ENCODE peak calls at places on chromosomes 4 and X, in four cellular contexts. One of them, this sample, is unnamed.

GRCh38 chr4:13678186-13678924 is 50.8 kb upstream of the BOD1L1 start:
- DNase-seq in B cell: no peak
- DNase-seq in AG10803: no peak
- DNase-seq in esophagus squamous epithelium: no peak
- DNase-seq in this sample: no peak

GRCh38 chr4:116942315-116942714 is 143.1 kb downstream of the TRAM1L1 start:
- DNase-seq in B cell: no peak
- DNase-seq in esophagus squamous epithelium: no peak
- DNase-seq in AG10803: no peak
- DNase-seq in this sample: no peak

GRCh38 chr4:8507624-8508023 is 67.0 kb downstream of the TRMT44 start:
- DNase-seq in AG10803: peak
- DNase-seq in esophagus squamous epithelium: no peak
- DNase-seq in B cell: no peak
- DNase-seq in this sample: no peak

GRCh38 chrX:22164770-22165388 is 107.8 kb upstream of the CBLL2 start:
- DNase-seq in B cell: no peak
- DNase-seq in AG10803: peak
- DNase-seq in esophagus squamous epithelium: no peak
- DNase-seq in this sample: no peak

GRCh38 chr4:75634951-75635350 is 4.6 kb upstream of the CDKL2 start:
- DNase-seq in esophagus squamous epithelium: no peak
- DNase-seq in B cell: no peak
- DNase-seq in AG10803: peak
- DNase-seq in this sample: no peak

GRCh38 chr4:123300222-123300621 is 96.4 kb upstream of the SPRY1 start:
- DNase-seq in AG10803: no peak
- DNase-seq in B cell: no peak
- DNase-seq in esophagus squamous epithelium: no peak
- DNase-seq in this sample: no peak

GRCh38 chrX:20231598-20231997 is 35.1 kb downstream of the RPS6KA3 start:
- DNase-seq in esophagus squamous epithelium: no peak
- DNase-seq in B cell: no peak
- DNase-seq in AG10803: peak
- DNase-seq in this sample: no peak

GRCh38 chr4:10108818-10109783 is 7.5 kb downstream of the WDR1 start:
- DNase-seq in esophagus squamous epithelium: no peak
- DNase-seq in AG10803: no peak
- DNase-seq in B cell: no peak
- DNase-seq in this sample: no peak

DNA sequence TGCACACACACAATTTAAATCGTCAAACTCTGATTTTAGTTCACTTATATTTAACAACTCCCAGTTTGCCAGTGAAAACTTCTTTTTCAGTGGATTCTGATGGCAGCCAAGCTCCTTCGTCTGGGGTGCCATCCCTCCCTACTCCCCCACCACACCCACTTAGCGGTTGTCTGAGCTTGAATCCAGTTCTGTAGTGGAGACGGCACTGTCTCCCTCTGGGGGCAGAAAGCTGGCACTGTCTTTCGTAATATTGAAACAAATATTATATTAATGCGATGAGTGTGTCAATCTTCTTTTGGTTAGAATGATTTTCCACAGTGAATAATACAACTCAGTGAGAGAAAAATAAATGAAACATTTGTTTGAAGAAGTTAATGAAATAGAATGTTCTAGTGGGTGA is 5.4 kb downstream of the MEPE start:
- DNase-seq in AG10803: no peak
- DNase-seq in B cell: no peak
- DNase-seq in esophagus squamous epithelium: no peak
- DNase-seq in this sample: no peak
- TF ChIP-seq CTCF in AG10803: peak
- TF ChIP-seq CTCF in B cell: no peak
- TF ChIP-seq CTCF in esophagus squamous epithelium: peak
- TF ChIP-seq CTCF in this sample: peak

GRCh38 chr4:89836031-89836777 is 757 bp downstream of the SNCA start:
- DNase-seq in AG10803: no peak
- DNase-seq in B cell: no peak
- DNase-seq in esophagus squamous epithelium: no peak
- DNase-seq in this sample: peak

GRCh38 chr4:89839558-89839957 is 2.6 kb upstream of the SNCA start:
- DNase-seq in AG10803: no peak
- DNase-seq in esophagus squamous epithelium: no peak
- DNase-seq in B cell: no peak
- DNase-seq in this sample: no peak

GRCh38 chr4:89838005-89838404 is 1.0 kb upstream of the SNCA start:
- DNase-seq in B cell: no peak
- DNase-seq in esophagus squamous epithelium: no peak
- DNase-seq in AG10803: no peak
- DNase-seq in this sample: peak

GRCh38 chr4:89836897-89837384 is at the start of gene SNCA:
- DNase-seq in AG10803: no peak
- DNase-seq in B cell: no peak
- DNase-seq in esophagus squamous epithelium: no peak
- DNase-seq in this sample: peak

DNA sequence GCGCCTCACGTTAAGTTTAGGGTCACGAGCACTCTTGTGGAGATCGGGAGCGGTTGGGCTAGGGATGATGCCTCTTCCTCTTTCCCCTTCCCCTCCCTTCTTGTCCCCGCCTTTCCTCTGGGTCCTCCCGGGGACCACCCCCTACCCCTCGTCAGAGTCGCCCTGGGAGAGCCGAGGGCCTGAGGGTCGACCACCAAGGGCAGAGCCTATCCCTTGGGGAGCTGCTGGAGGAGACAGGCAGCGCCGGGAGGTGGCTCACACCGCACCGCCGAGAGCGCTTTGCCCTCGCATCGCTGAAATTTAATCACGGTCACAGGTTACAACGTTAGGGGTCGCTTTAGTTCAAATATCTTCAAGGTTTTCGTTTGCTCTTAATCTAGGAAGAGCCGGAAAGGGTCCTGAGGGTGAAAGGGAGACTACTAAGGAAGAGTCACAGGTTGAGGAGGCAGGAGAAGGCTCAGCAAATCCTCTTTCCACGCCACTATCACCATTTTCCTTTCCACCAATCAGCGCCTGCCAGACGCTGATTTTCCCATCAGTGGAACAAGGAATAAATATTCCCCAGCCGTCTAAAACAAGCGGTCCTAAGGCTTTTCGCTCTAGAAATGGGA is 529 bp upstream of the SNCA start:
- DNase-seq in esophagus squamous epithelium: no peak
- DNase-seq in B cell: no peak
- DNase-seq in AG10803: no peak
- DNase-seq in this sample: peak
- TF ChIP-seq CTCF in esophagus squamous epithelium: no peak
- TF ChIP-seq CTCF in B cell: no peak
- TF ChIP-seq CTCF in AG10803: no peak
- TF ChIP-seq CTCF in this sample: no peak

DNA sequence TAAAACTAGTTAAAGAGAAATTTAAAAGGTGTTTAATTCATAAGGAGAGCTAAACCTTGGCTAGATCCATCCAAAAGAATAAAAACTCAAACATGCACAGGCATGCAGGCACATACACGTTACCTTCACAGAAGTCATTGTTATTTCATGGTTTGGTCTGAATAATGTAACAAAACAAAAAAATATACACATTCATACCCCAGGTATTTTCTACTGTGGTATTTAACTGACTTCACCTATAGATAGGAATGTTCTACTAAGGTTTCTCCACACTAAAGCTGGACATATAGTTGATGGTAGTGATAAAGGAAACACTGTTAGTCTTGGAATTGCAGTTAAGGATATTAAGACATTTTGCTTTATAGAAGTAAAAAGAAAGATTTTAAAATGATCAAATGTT is 283.6 kb upstream of the PCDH10 start:
- DNase-seq in B cell: no peak
- DNase-seq in esophagus squamous epithelium: no peak
- DNase-seq in AG10803: no peak
- DNase-seq in this sample: no peak
- TF ChIP-seq CTCF in B cell: no peak
- TF ChIP-seq CTCF in esophagus squamous epithelium: no peak
- TF ChIP-seq CTCF in AG10803: no peak
- TF ChIP-seq CTCF in this sample: no peak

GRCh38 chr4:161702287-161702686 is 461.5 kb downstream of the FSTL5 start:
- DNase-seq in esophagus squamous epithelium: no peak
- DNase-seq in B cell: no peak
- DNase-seq in AG10803: no peak
- DNase-seq in this sample: no peak
- TF ChIP-seq CTCF in esophagus squamous epithelium: no peak
- TF ChIP-seq CTCF in B cell: no peak
- TF ChIP-seq CTCF in AG10803: no peak
- TF ChIP-seq CTCF in this sample: peak

GRCh38 chr4:172599554-172599953 is 569.1 kb upstream of the GALNT7 start:
- DNase-seq in B cell: no peak
- DNase-seq in AG10803: no peak
- DNase-seq in esophagus squamous epithelium: no peak
- DNase-seq in this sample: no peak

GRCh38 chr4:172601195-172601594 is 567.4 kb upstream of the GALNT7 start:
- DNase-seq in esophagus squamous epithelium: no peak
- DNase-seq in AG10803: no peak
- DNase-seq in B cell: no peak
- DNase-seq in this sample: no peak

GRCh38 chr4:172596206-172596605 is 572.4 kb upstream of the GALNT7 start:
- DNase-seq in B cell: no peak
- DNase-seq in esophagus squamous epithelium: no peak
- DNase-seq in AG10803: no peak
- DNase-seq in this sample: no peak
- TF ChIP-seq CTCF in B cell: no peak
- TF ChIP-seq CTCF in esophagus squamous epithelium: no peak
- TF ChIP-seq CTCF in AG10803: no peak
- TF ChIP-seq CTCF in this sample: peak

DNA sequence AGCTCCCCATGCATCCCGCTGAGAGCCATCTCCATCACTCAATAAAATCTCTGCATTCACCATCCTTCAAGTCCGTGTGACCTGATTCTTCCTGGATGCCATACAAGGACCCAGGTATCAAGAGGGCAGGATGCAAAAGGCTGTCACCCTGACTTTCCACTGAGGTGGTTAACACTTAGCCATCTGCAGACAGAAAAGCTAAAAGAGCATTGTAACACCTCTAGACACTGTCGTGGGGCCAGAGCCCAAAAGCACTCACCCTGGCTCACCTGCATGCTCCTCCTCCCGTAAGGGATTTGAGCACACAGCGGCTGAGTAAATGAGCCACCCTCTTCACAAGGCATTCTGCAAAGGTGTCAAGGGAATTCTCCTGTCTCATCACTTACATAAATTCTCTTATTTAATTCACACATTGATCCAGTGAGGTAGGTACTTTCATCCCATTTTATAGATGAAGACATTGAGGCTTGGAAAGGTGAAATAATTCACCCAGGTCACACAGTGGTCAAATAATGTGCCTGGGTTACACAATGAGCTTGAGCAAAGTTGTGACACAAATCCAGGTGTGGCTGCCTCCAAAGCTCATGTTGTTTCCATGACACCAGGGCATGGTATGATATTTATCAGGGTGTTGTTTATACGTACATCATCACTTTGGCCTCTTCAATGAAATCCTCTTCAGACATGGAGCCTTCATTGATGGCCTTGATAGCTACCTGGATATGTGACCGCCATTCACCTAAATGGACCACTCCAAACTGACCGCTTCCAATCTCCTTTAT is 48.0 kb downstream of the TXK start:
- DNase-seq in esophagus squamous epithelium: no peak
- DNase-seq in B cell: no peak
- DNase-seq in AG10803: no peak
- DNase-seq in this sample: no peak
- TF ChIP-seq CTCF in esophagus squamous epithelium: no peak
- TF ChIP-seq CTCF in B cell: no peak
- TF ChIP-seq CTCF in AG10803: no peak
- TF ChIP-seq CTCF in this sample: no peak